ENCODE peak calls at places on chromosomes 13 and 19, in seven cellular contexts. V is cardiac muscle cell, M is ascending aorta, S is AG04449, K is esophagus squamous epithelium, I is MM.1S, T is A549. P is an unnamed sample.

GRCh38 chr13:99339736-99340392 is 32.7 kb upstream of the GPR183 start:
- DNase-seq in M (no peak), S (no peak), I (no peak), T (no peak), V (peak), K (no peak), P (no peak)

GRCh38 chr19:23887642-23888041 is 27.0 kb upstream of the ZNF726 start:
- DNase-seq in K (no peak), T (no peak), M (no peak), V (no peak), I (no peak), S (no peak), P (no peak)

GRCh38 chr13:28239374-28239773 is 101.0 kb downstream of the PAN3 start:
- DNase-seq in T (no peak), M (no peak), V (peak), S (peak), K (no peak), I (no peak), P (no peak)

GRCh38 chr13:27922974-27923612 is 3.3 kb downstream of the PDX1 start:
- DNase-seq in T (no peak), K (no peak), S (no peak), I (no peak), M (no peak), V (no peak), P (no peak)

GRCh38 chr19:56310462-56310861 is 4.2 kb downstream of the ZSCAN5A start:
- DNase-seq in K (no peak), T (no peak), I (no peak), M (no peak), V (no peak), S (no peak), P (no peak)

GRCh38 chr19:14473915-14474578 is 1.1 kb downstream of the PTGER1 start:
- DNase-seq in I (no peak), K (no peak), V (peak), M (no peak), S (no peak), T (no peak), P (no peak)

GRCh38 chr13:47188802-47189201 is 291.9 kb upstream of the HTR2A start:
- DNase-seq in T (no peak), V (peak), K (no peak), M (no peak), I (no peak), S (peak), P (peak)

GRCh38 chr13:35165205-35165604 is 223.1 kb downstream of the NBEA start:
- DNase-seq in K (no peak), T (no peak), S (no peak), I (no peak), M (no peak), V (no peak), P (no peak)

GRCh38 chr19:42465827-42466280 is 23.1 kb upstream of the CXCL17 start:
- DNase-seq in T (no peak), S (no peak), I (peak), M (no peak), V (no peak), K (no peak), P (no peak)
- TF ChIP-seq CTCF in T (no peak), S (no peak), I (peak), M (no peak), V (no peak), K (no peak), P (no peak)

DNA sequence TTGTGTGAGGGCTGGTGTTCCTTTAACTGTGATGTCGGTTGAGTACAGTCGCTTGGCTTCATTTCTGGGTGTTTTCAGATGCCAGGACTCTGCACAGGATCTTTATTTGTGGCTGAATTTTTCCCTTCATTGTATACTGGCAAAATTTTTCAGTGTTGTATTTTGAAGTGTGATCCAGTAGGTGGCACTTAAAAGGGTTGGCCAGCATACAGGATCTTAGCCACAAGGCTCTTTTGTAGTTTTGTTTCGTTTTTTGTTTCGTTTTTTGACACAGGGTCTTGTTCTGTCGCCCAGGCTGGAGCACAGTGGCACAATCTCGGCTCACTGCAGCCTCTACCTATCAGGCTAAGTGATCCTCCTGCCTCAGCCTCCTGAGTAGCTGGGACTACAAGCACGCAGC is 8.7 kb downstream of the FCAR start:
- DNase-seq in K (no peak), I (peak), M (no peak), S (no peak), T (no peak), V (no peak), P (no peak)
- TF ChIP-seq CTCF in K (no peak), I (peak), M (no peak), S (no peak), T (no peak), V (no peak), P (no peak)

GRCh38 chr13:91017669-91018053 is 329.8 kb upstream of the MIR17HG start:
- DNase-seq in M (no peak), T (peak), I (no peak), K (no peak), S (no peak), V (peak), P (no peak)

GRCh38 chr13:91025442-91025841 is 322.0 kb upstream of the MIR17HG start:
- DNase-seq in V (no peak), M (no peak), S (no peak), I (no peak), T (no peak), K (no peak), P (no peak)

GRCh38 chr13:91024157-91024792 is 323.2 kb upstream of the MIR17HG start:
- DNase-seq in T (no peak), I (no peak), M (no peak), S (no peak), K (no peak), V (no peak), P (no peak)

GRCh38 chr13:91017031-91017668 is 330.3 kb upstream of the MIR17HG start:
- DNase-seq in K (no peak), M (no peak), S (no peak), V (peak), T (peak), I (peak), P (no peak)

GRCh38 chr13:91020635-91021034 is 326.9 kb upstream of the MIR17HG start:
- DNase-seq in K (no peak), T (no peak), S (no peak), I (no peak), M (no peak), V (no peak), P (no peak)
- TF ChIP-seq CTCF in K (no peak), T (no peak), S (no peak), I (no peak), M (no peak), V (no peak), P (no peak)

GRCh38 chr13:44648392-44649117 is 72.4 kb upstream of the TSC22D1 start:
- DNase-seq in K (no peak), S (no peak), M (no peak), T (peak), I (no peak), V (peak), P (no peak)
- TF ChIP-seq CTCF in K (peak), S (no peak), M (no peak), T (peak), I (peak), V (peak), P (peak)

GRCh38 chr13:51298812-51299211 is 40.7 kb upstream of the SERPINE3 start:
- DNase-seq in K (no peak), S (no peak), V (peak), I (no peak), T (no peak), M (no peak), P (no peak)

GRCh38 chr13:51292000-51292550 is 47.4 kb upstream of the SERPINE3 start:
- DNase-seq in I (no peak), S (no peak), K (no peak), M (no peak), T (no peak), V (peak), P (peak)

GRCh38 chr13:51303063-51303552 is 36.4 kb upstream of the SERPINE3 start:
- DNase-seq in K (no peak), V (no peak), I (no peak), T (no peak), S (no peak), M (no peak), P (no peak)

DNA sequence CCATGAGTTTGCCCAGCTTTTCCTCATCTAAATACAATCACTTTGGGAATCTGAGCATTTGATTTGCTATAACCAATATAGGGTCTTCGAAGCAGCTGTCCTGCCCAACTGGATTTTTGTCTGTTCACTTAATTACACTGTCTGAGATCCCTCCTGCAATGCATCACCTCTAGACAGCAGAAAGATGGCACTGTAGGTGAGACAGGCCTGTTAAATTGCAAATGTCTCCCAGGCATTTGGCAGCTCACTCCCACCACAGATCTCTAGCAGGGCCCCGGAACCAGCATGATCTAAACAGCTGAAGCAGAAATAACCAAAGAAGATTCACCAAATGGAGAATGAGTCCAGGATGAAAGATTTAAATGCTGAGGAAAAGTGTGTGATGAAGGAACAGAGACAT is 41.9 kb upstream of the SERPINE3 start:
- DNase-seq in M (peak), K (no peak), V (no peak), T (no peak), I (no peak), S (no peak), P (no peak)
- TF ChIP-seq CTCF in M (no peak), K (no peak), V (no peak), T (no peak), I (no peak), S (no peak), P (no peak)

GRCh38 chr19:11944656-11945055 is 19.7 kb downstream of the ZNF700 start:
- DNase-seq in T (no peak), I (no peak), K (no peak), V (no peak), S (no peak), M (no peak), P (no peak)

GRCh38 chr19:11949201-11949600 is 15.6 kb upstream of the ZNF763 start:
- DNase-seq in V (no peak), T (no peak), S (no peak), M (no peak), I (no peak), K (no peak), P (no peak)

GRCh38 chr19:11950312-11950711 is 14.5 kb upstream of the ZNF763 start:
- DNase-seq in I (no peak), K (no peak), M (no peak), S (no peak), T (no peak), V (no peak), P (no peak)

GRCh38 chr19:11942843-11943108 is 17.9 kb downstream of the ZNF700 start:
- DNase-seq in T (no peak), S (no peak), M (no peak), K (no peak), I (no peak), V (no peak), P (no peak)

GRCh38 chr19:11948646-11949045 is 16.2 kb upstream of the ZNF763 start:
- DNase-seq in V (no peak), I (no peak), S (no peak), K (no peak), M (no peak), T (no peak), P (no peak)
- TF ChIP-seq CTCF in V (no peak), I (no peak), S (no peak), K (no peak), M (no peak), T (no peak), P (no peak)